ENCODE peak calls at places on chromosomes 13 and 19, in eight cellular contexts. A is heart right ventricle, Z is A549, R is GM12878, D is Panc1, J is psoas muscle, I is heart left ventricle, S is astrocyte. Y is an unnamed sample. For H3K9me3, the result is how much of the 10 kb centered on the place peaks cover.

GRCh38 chr13:40787062-40787461 is 2.3 kb upstream of the SLC25A15 start:
- DNase-seq in D (no peak), R (no peak), S (peak), I (no peak), Z (no peak), A (no peak), J (no peak), Y (no peak)

GRCh38 chr13:113851826-113852535 is 11.9 kb downstream of the GAS6 start:
- DNase-seq in J (no peak), I (no peak), D (no peak), Z (no peak), A (no peak), S (no peak), R (no peak), Y (no peak)

GRCh38 chr13:20128459-20128927 is 32.4 kb downstream of the GJA3 start:
- DNase-seq in A (no peak), J (no peak), Z (no peak), I (no peak), R (no peak), D (no peak), S (no peak), Y (no peak)

GRCh38 chr13:79485014-79485441 is 4.1 kb downstream of the NDFIP2 start:
- DNase-seq in Z (peak), S (peak), J (peak), D (no peak), I (peak), A (no peak), R (no peak), Y (peak)

GRCh38 chr19:15269806-15270205 is 37.6 kb upstream of the EPHX3 start:
- DNase-seq in I (no peak), J (no peak), S (no peak), A (no peak), R (no peak), D (no peak), Z (no peak), Y (no peak)

GRCh38 chr19:6234527-6234926 is 45.2 kb downstream of the MLLT1 start:
- DNase-seq in I (no peak), D (no peak), A (no peak), Z (no peak), R (no peak), S (no peak), J (no peak), Y (no peak)

GRCh38 chr13:25821761-25822160 is 230.1 kb downstream of the SHISA2 start:
- DNase-seq in I (no peak), Z (no peak), A (no peak), R (no peak), J (no peak), S (no peak), D (no peak), Y (no peak)

GRCh38 chr13:98664047-98664446 is 87.1 kb upstream of the STK24 start:
- DNase-seq in S (peak), I (no peak), D (peak), A (no peak), Z (no peak), J (no peak), R (no peak), Y (no peak)

GRCh38 chr19:58054792-58055482 is 4.1 kb upstream of the ZNF135 start:
- DNase-seq in S (peak), R (no peak), Z (no peak), J (no peak), I (peak), D (no peak), A (peak), Y (peak)

GRCh38 chr19:4061178-4061682 is 5.5 kb downstream of the ZBTB7A start:
- DNase-seq in Z (no peak), S (no peak), A (peak), D (no peak), J (peak), I (peak), R (no peak), Y (peak)

GRCh38 chr13:113458218-113459065 is 5.2 kb upstream of the ADPRHL1 start:
- DNase-seq in A (no peak), J (no peak), S (peak), Z (peak), D (no peak), R (no peak), I (peak), Y (no peak)

GRCh38 chr13:75910591-75910990 is 274.5 kb downstream of the LMO7 start:
- DNase-seq in J (no peak), I (no peak), S (no peak), R (no peak), Z (no peak), D (no peak), A (no peak), Y (no peak)

GRCh38 chr19:16789238-16789637 is 40.0 kb upstream of the SIN3B start:
- DNase-seq in J (no peak), I (no peak), S (no peak), D (no peak), Z (no peak), R (no peak), A (no peak), Y (no peak)

GRCh38 chr19:38649305-38650179 is 2.1 kb downstream of the ACTN4 start:
- DNase-seq in D (no peak), A (peak), J (peak), R (no peak), Z (peak), S (no peak), I (peak), Y (peak)

GRCh38 chr13:60519496-60519895 is 122.5 kb downstream of the TDRD3 start:
- DNase-seq in Z (no peak), J (no peak), D (no peak), A (no peak), S (no peak), I (no peak), R (no peak), Y (no peak)

GRCh38 chr13:80276371-80277289 is 64.3 kb downstream of the SPRY2 start:
- DNase-seq in D (no peak), Z (no peak), A (no peak), S (peak), I (no peak), R (no peak), J (no peak), Y (no peak)

GRCh38 chr13:78608705-78609463 is 5.5 kb upstream of the POU4F1 start:
- DNase-seq in I (no peak), Z (no peak), A (no peak), R (no peak), D (no peak), S (no peak), J (no peak), Y (peak)

GRCh38 chr13:75913925-75914324 is 277.8 kb downstream of the LMO7 start:
- DNase-seq in R (no peak), J (no peak), A (no peak), D (no peak), Z (no peak), S (no peak), I (no peak), Y (no peak)

GRCh38 chr13:40681341-40682051 is 15.1 kb upstream of the FOXO1 start:
- DNase-seq in S (peak), R (no peak), A (no peak), Z (no peak), D (no peak), I (peak), J (no peak), Y (no peak)

GRCh38 chr13:113448545-113448884 is 4.8 kb downstream of the ADPRHL1 start:
- DNase-seq in D (no peak), R (no peak), S (no peak), Z (no peak), A (peak), J (peak), I (peak), Y (peak)

GRCh38 chr19:12936582-12936981 is 1.8 kb upstream of the CALR start:
- DNase-seq in R (no peak), Z (no peak), J (no peak), D (no peak), A (no peak), I (no peak), S (no peak), Y (no peak)

GRCh38 chr19:810077-810855 is 11.5 kb downstream of the PLPPR3 start:
- DNase-seq in R (no peak), D (no peak), A (no peak), J (no peak), S (no peak), I (no peak), Z (no peak), Y (no peak)

GRCh38 chr19:18780631-18781030 is 10.5 kb downstream of the COMP start:
- DNase-seq in D (no peak), Z (no peak), A (no peak), J (no peak), R (no peak), I (no peak), S (no peak), Y (no peak)

GRCh38 chr19:37251308-37252229 is 33.6 kb downstream of the ZNF383 start:
- DNase-seq in J (peak), A (peak), D (no peak), S (peak), R (peak), Z (no peak), I (peak), Y (peak)

GRCh38 chr19:3189702-3190469 is 4.2 kb downstream of the NCLN start:
- DNase-seq in J (no peak), R (no peak), S (no peak), D (no peak), I (peak), A (no peak), Z (no peak), Y (peak)

GRCh38 chr13:88183440-88183839 is 512.3 kb downstream of the SLITRK5 start:
- DNase-seq in Z (no peak), S (no peak), D (no peak), J (no peak), I (no peak), R (no peak), A (no peak), Y (no peak)

GRCh38 chr13:110119943-110120905 is 186.7 kb downstream of the COL4A1 start:
- DNase-seq in D (no peak), I (no peak), S (peak), A (no peak), J (no peak), R (no peak), Z (peak), Y (no peak)

GRCh38 chr19:17831419-17831888 is 10.1 kb upstream of the INSL3 start:
- DNase-seq in Z (no peak), J (no peak), S (no peak), A (no peak), R (no peak), I (no peak), D (no peak), Y (no peak)

GRCh38 chr13:69496951-69497350 is 610.7 kb upstream of the ATXN8OS start:
- DNase-seq in R (no peak), J (no peak), S (no peak), Z (no peak), A (no peak), D (no peak), I (no peak), Y (no peak)

GRCh38 chr19:29259153-29259552 is 46.2 kb upstream of the UQCRFS1 start:
- DNase-seq in Z (no peak), J (no peak), R (no peak), D (no peak), I (no peak), A (no peak), S (no peak), Y (no peak)
- TF ChIP-seq CTCF in Z (peak), J (peak), R (peak), D (peak), I (no peak), A (no peak), S (no peak), Y (no peak)

GRCh38 chr19:56613639-56614038 is 18.5 kb downstream of the ZNF71 start:
- DNase-seq in J (no peak), R (no peak), D (no peak), Z (no peak), S (no peak), A (no peak), I (no peak), Y (no peak)

GRCh38 chr19:56608274-56608964 is 13.3 kb downstream of the ZNF71 start:
- DNase-seq in R (no peak), Z (no peak), J (no peak), S (no peak), A (no peak), I (no peak), D (no peak), Y (no peak)

GRCh38 chr19:56611288-56611687 is 16.2 kb downstream of the ZNF71 start:
- DNase-seq in D (no peak), S (no peak), R (no peak), A (no peak), I (no peak), J (no peak), Z (no peak), Y (no peak)

GRCh38 chr19:56617531-56617930 is 22.4 kb downstream of the ZNF71 start:
- DNase-seq in D (no peak), J (no peak), S (no peak), Z (no peak), A (no peak), I (no peak), R (no peak), Y (no peak)

DNA sequence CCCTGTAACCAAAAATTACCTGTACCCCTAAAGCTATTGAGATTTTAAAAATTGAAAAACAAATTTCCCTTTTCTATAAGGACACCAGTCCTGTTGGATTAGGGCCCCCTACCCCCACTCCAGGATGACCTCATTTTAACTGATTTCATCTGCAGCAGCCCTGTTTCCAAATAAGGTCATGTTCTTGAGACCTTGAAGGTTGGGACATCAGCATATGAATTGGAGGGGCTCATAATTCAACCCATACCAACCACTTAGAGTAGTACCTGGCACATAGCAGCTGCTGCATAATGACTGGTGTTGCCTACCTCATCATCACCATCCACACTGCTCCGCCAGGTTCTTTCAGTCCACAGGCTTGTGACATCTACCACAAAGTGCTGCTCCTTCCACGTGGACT is 17.6 kb downstream of the ZNF71 start:
- DNase-seq in R (no peak), I (no peak), D (no peak), A (no peak), S (no peak), Z (no peak), J (no peak), Y (no peak)
- H3K9me3 ChIP-seq in R (under half), I (under half), D (under half), A (under half), S (under half), Z (half or more), J (half or more), Y (half or more)

GRCh38 chr13:31172001-31172400 is 10.3 kb upstream of the HSPH1 start:
- DNase-seq in I (no peak), A (no peak), J (no peak), D (no peak), S (peak), Z (no peak), R (no peak), Y (no peak)

GRCh38 chr13:31166591-31166990 is 4.9 kb upstream of the HSPH1 start:
- DNase-seq in I (no peak), J (no peak), S (no peak), Z (no peak), D (no peak), A (no peak), R (no peak), Y (no peak)

GRCh38 chr13:31168166-31168565 is 6.5 kb upstream of the HSPH1 start:
- DNase-seq in I (no peak), Z (no peak), S (no peak), R (no peak), D (no peak), A (no peak), J (no peak), Y (no peak)

GRCh38 chr13:31168736-31169135 is 7.0 kb upstream of the HSPH1 start:
- DNase-seq in S (no peak), I (no peak), Z (no peak), R (no peak), A (no peak), D (no peak), J (no peak), Y (peak)

GRCh38 chr13:31167490-31167889 is 5.8 kb upstream of the HSPH1 start:
- DNase-seq in I (no peak), A (no peak), S (no peak), Z (no peak), R (peak), D (no peak), J (no peak), Y (no peak)
- H3K4me3 ChIP-seq in I (no peak), A (no peak), S (no peak), Z (no peak), R (no peak), D (no peak), J (no peak), Y (no peak)

GRCh38 chr13:37134411-37135041 is 29.1 kb upstream of the CSNK1A1L start:
- DNase-seq in S (peak), A (no peak), Z (no peak), R (no peak), J (no peak), D (no peak), I (no peak), Y (no peak)

GRCh38 chr13:37131092-37131491 is 25.6 kb upstream of the CSNK1A1L start:
- DNase-seq in D (no peak), J (no peak), S (no peak), I (no peak), Z (no peak), R (no peak), A (no peak), Y (no peak)

GRCh38 chr13:37129867-37130266 is 24.4 kb upstream of the CSNK1A1L start:
- DNase-seq in D (no peak), J (no peak), A (no peak), R (no peak), I (no peak), Z (no peak), S (no peak), Y (no peak)

GRCh38 chr13:37136187-37136586 is 30.7 kb upstream of the CSNK1A1L start:
- DNase-seq in J (no peak), D (no peak), S (peak), Z (no peak), I (no peak), A (no peak), R (no peak), Y (no peak)

GRCh38 chr13:37132211-37132610 is 26.7 kb upstream of the CSNK1A1L start:
- DNase-seq in Z (no peak), J (no peak), I (no peak), R (no peak), A (no peak), S (peak), D (no peak), Y (no peak)
- TF ChIP-seq CTCF in Z (no peak), J (no peak), I (no peak), R (no peak), A (no peak), S (no peak), D (no peak), Y (no peak)

GRCh38 chr19:11784356-11784755 is 14.0 kb upstream of the ZNF491 start:
- DNase-seq in I (no peak), A (no peak), J (no peak), D (no peak), R (no peak), S (no peak), Z (no peak), Y (no peak)
- H3K9me3 ChIP-seq in I (under half), A (under half), J (half or more), D (half or more), R (under half), S (half or more), Z (under half), Y (half or more)

GRCh38 chr13:31946091-31946770 is 85.3 kb upstream of the FRY start:
- DNase-seq in J (no peak), D (no peak), Z (no peak), A (no peak), R (no peak), I (no peak), S (peak), Y (no peak)
- H3K4me3 ChIP-seq in J (peak), D (no peak), Z (no peak), A (no peak), R (no peak), I (no peak), S (no peak), Y (no peak)

DNA sequence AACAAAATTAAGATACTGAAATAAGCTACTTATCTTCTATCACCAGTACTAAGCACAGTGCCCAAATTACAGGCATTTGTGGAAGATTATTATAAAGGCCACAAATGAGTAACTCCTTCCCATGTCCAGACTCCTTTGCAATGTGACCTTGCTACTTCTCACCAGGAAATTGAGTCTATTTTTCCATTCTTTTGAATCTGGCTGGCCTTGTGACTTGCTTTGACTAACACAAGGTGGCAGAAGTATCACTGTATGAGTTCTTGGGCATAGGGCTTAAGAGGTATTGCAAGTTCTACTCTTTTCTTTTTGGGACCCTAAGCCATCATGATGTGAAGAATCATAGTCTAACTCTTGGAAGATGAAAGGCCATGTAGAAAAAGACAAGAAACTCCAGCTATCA is 49.9 kb downstream of the UGGT2 start:
- DNase-seq in Z (no peak), S (no peak), R (no peak), J (no peak), I (no peak), D (no peak), A (no peak), Y (no peak)
- TF ChIP-seq CTCF in Z (no peak), S (peak), R (no peak), J (no peak), I (no peak), D (no peak), A (no peak), Y (no peak)

Y was measured in mucosa of descending colon.